ENCODE peak calls at places on chromosome 2, in ten cellular contexts. Q, J, Y, R, K, M, D, F, P and O are unnamed samples.

GRCh38 chr2:191303349-191304005 is 58.3 kb downstream of the MYO1B start:
- DNase-seq in Q (no peak), J (no peak), Y (no peak), R (no peak), K (no peak), M (no peak), D (no peak), F (peak), P (no peak), O (no peak)

GRCh38 chr2:62354771-62355550 is 151.0 kb downstream of the TMEM17 start:
- DNase-seq in Q (no peak), J (peak), Y (no peak), R (no peak), K (no peak), M (no peak), D (no peak), F (peak), P (no peak), O (no peak)

GRCh38 chr2:207142461-207142860 is 23.3 kb downstream of the KLF7 start:
- DNase-seq in Q (no peak), J (no peak), Y (no peak), R (peak), K (no peak), M (no peak), D (no peak), F (no peak), P (no peak), O (no peak)

GRCh38 chr2:214649440-214650205 is 159.9 kb downstream of the BARD1 start:
- DNase-seq in Q (no peak), J (peak), Y (no peak), R (no peak), K (no peak), M (no peak), D (no peak), F (no peak), P (peak), O (no peak)

GRCh38 chr2:71720283-71720560 is 266.9 kb downstream of the DYSF start:
- DNase-seq in Q (no peak), J (no peak), Y (no peak), R (no peak), K (no peak), M (no peak), D (no peak), F (no peak), P (peak), O (no peak)

GRCh38 chr2:101294861-101295260 is 13.6 kb downstream of the RNF149 start:
- DNase-seq in Q (no peak), J (no peak), Y (no peak), R (no peak), K (no peak), M (no peak), D (no peak), F (no peak), P (no peak), O (no peak)

GRCh38 chr2:32947484-32948143 is 861 bp downstream of the LTBP1 start:
- DNase-seq in Q (no peak), J (no peak), Y (peak), R (no peak), K (peak), M (peak), D (peak), F (no peak), P (no peak), O (peak)

GRCh38 chr2:136129601-136130000 is 11.7 kb upstream of the CXCR4 start:
- DNase-seq in Q (no peak), J (no peak), Y (no peak), R (no peak), K (peak), M (no peak), D (no peak), F (no peak), P (no peak), O (no peak)

GRCh38 chr2:23530909-23531276 is 145.9 kb downstream of the KLHL29 start:
- DNase-seq in Q (no peak), J (no peak), Y (no peak), R (no peak), K (no peak), M (no peak), D (no peak), F (no peak), P (no peak), O (no peak)

GRCh38 chr2:151260492-151261239 is 997 bp downstream of the RBM43 start:
- DNase-seq in Q (no peak), J (no peak), Y (peak), R (no peak), K (no peak), M (no peak), D (no peak), F (no peak), P (peak), O (no peak)

GRCh38 chr2:109481599-109481998 is 132.2 kb downstream of the SEPTIN10 start:
- DNase-seq in Q (no peak), J (no peak), Y (no peak), R (no peak), K (no peak), M (no peak), D (no peak), F (no peak), P (no peak), O (no peak)

GRCh38 chr2:15122915-15123314 is 438.2 kb downstream of the NBAS start:
- DNase-seq in Q (no peak), J (no peak), Y (peak), R (no peak), K (no peak), M (no peak), D (no peak), F (no peak), P (no peak), O (no peak)